ENCODE peak calls at places on chromosome X, in four cellular contexts. C is SHP77, P is left ventricle myocardium superior, U is mucosa of gallbladder. T is an unnamed sample.

GRCh38 chrX:123215397-123216089 is 31.5 kb downstream of the GRIA3 start:
- DNase-seq in P (peak), C (no peak), U (no peak), T (no peak)

GRCh38 chrX:116009871-116010710 is 160.5 kb upstream of the AGTR2 start:
- DNase-seq in C (no peak), P (peak), U (peak), T (no peak)

GRCh38 chrX:96098471-96098870 is 586.2 kb upstream of the DIAPH2 start:
- DNase-seq in C (no peak), P (no peak), U (no peak), T (no peak)

GRCh38 chrX:9829308-9830267 is 43.4 kb downstream of the SHROOM2 start:
- DNase-seq in P (no peak), U (no peak), C (no peak), T (no peak)

GRCh38 chrX:24466025-24466424 is 939 bp downstream of the PDK3 start:
- DNase-seq in C (no peak), U (no peak), P (no peak), T (no peak)

GRCh38 chrX:123504047-123504446 is 228.8 kb downstream of the THOC2 start:
- DNase-seq in P (no peak), C (no peak), U (no peak), T (no peak)

GRCh38 chrX:70554523-70554922 is 109.9 kb downstream of the DLG3 start:
- DNase-seq in C (no peak), U (no peak), P (no peak), T (no peak)

GRCh38 chrX:78886550-78886949 is 58.6 kb upstream of the P2RY10 start:
- DNase-seq in U (no peak), C (no peak), P (no peak), T (no peak)

GRCh38 chrX:34467437-34467836 is 189.6 kb downstream of the TMEM47 start:
- DNase-seq in U (no peak), C (no peak), P (no peak), T (no peak)

GRCh38 chrX:104105330-104105729 is 7.0 kb upstream of the ZCCHC18 start:
- DNase-seq in C (no peak), P (no peak), U (no peak), T (no peak)

GRCh38 chrX:15373986-15374385 is 10.2 kb downstream of the VEGFD start:
- DNase-seq in U (no peak), P (no peak), C (no peak), T (no peak)

GRCh38 chrX:110004210-110004609 is 1.3 kb downstream of the TMEM164 start:
- DNase-seq in C (no peak), P (peak), U (peak), T (no peak)

GRCh38 chrX:11557120-11557519 is 108.6 kb downstream of the ARHGAP6 start:
- DNase-seq in U (no peak), P (no peak), C (no peak), T (no peak)

GRCh38 chrX:119539872-119540271 is 25.3 kb downstream of the STEEP1 start:
- DNase-seq in P (no peak), U (no peak), C (no peak), T (no peak)

GRCh38 chrX:133897593-133898163 is 87.7 kb downstream of the GPC3 start:
- DNase-seq in U (no peak), P (no peak), C (no peak), T (no peak)

GRCh38 chrX:37361596-37361995 is 12.4 kb downstream of the PRRG1 start:
- DNase-seq in C (no peak), P (no peak), U (no peak), T (no peak)

GRCh38 chrX:131783555-131784338 is 239.4 kb upstream of the STK26 start:
- DNase-seq in P (no peak), C (no peak), U (peak), T (no peak)

GRCh38 chrX:131975851-131976250 is 47.3 kb upstream of the STK26 start:
- DNase-seq in U (no peak), C (no peak), P (no peak), T (no peak)